ENCODE peak calls at places on chromosomes 11 and 22, in five cellular contexts. One of them, this sample, is unnamed.
A peak's percentile ranks its signal among the peaks of the same experiment; 100 is the strongest.

GRCh38 chr11:123434262-123434661 is 4.2 kb downstream of the GRAMD1B start:
- DNase-seq in frontal cortex: no peak
- DNase-seq in CD4-positive, alpha-beta T cell: no peak
- DNase-seq in hippocampal formation: no peak
- DNase-seq in AG09319: no peak
- DNase-seq in this sample: no peak

GRCh38 chr11:69539416-69540117 is 58.1 kb downstream of the LINC01488 start:
- DNase-seq in frontal cortex: peak; percentile 42
- DNase-seq in CD4-positive, alpha-beta T cell: no peak
- DNase-seq in hippocampal formation: peak; percentile 58
- DNase-seq in AG09319: no peak
- DNase-seq in this sample: no peak

GRCh38 chr11:6757373-6757967 is 14.3 kb downstream of the OR2AG2 start:
- DNase-seq in frontal cortex: peak; percentile 37
- DNase-seq in CD4-positive, alpha-beta T cell: peak; percentile 55
- DNase-seq in hippocampal formation: peak; percentile 41
- DNase-seq in AG09319: no peak
- DNase-seq in this sample: peak; percentile 29

GRCh38 chr22:21984793-21985192 is 2.2 kb upstream of the TOP3B start:
- DNase-seq in frontal cortex: no peak
- DNase-seq in CD4-positive, alpha-beta T cell: no peak
- DNase-seq in hippocampal formation: no peak
- DNase-seq in AG09319: no peak
- DNase-seq in this sample: no peak

GRCh38 chr11:96311120-96311568 is 31.9 kb downstream of the MAML2 start:
- DNase-seq in frontal cortex: no peak
- DNase-seq in CD4-positive, alpha-beta T cell: no peak
- DNase-seq in hippocampal formation: no peak
- DNase-seq in AG09319: peak; percentile 32
- DNase-seq in this sample: peak; percentile 53

GRCh38 chr22:47659467-47660302 is 897.2 kb downstream of the TBC1D22A start:
- DNase-seq in frontal cortex: no peak
- DNase-seq in CD4-positive, alpha-beta T cell: no peak
- DNase-seq in hippocampal formation: no peak
- DNase-seq in AG09319: no peak
- DNase-seq in this sample: no peak

GRCh38 chr22:27286711-27287110 is 514.8 kb downstream of the MN1 start:
- DNase-seq in frontal cortex: no peak
- DNase-seq in CD4-positive, alpha-beta T cell: no peak
- DNase-seq in hippocampal formation: no peak
- DNase-seq in AG09319: no peak
- DNase-seq in this sample: no peak

GRCh38 chr11:111976119-111976518 is 39.0 kb downstream of the DIXDC1 start:
- DNase-seq in frontal cortex: no peak
- DNase-seq in CD4-positive, alpha-beta T cell: no peak
- DNase-seq in hippocampal formation: no peak
- DNase-seq in AG09319: no peak
- DNase-seq in this sample: no peak

GRCh38 chr11:2368178-2368850 is 8.8 kb upstream of the CD81 start:
- DNase-seq in frontal cortex: no peak
- DNase-seq in CD4-positive, alpha-beta T cell: no peak
- DNase-seq in hippocampal formation: no peak
- DNase-seq in AG09319: no peak
- DNase-seq in this sample: no peak

GRCh38 chr11:43989162-43989961 is 46.9 kb downstream of the C11orf96 start:
- DNase-seq in frontal cortex: no peak
- DNase-seq in CD4-positive, alpha-beta T cell: no peak
- DNase-seq in hippocampal formation: no peak
- DNase-seq in AG09319: no peak
- DNase-seq in this sample: no peak

GRCh38 chr11:623349-623869 is 1.3 kb downstream of the CDHR5 start:
- DNase-seq in frontal cortex: no peak
- DNase-seq in CD4-positive, alpha-beta T cell: no peak
- DNase-seq in hippocampal formation: no peak
- DNase-seq in AG09319: no peak
- DNase-seq in this sample: no peak

GRCh38 chr11:78085972-78086371 is 6.3 kb upstream of the NDUFC2 start:
- DNase-seq in frontal cortex: no peak
- DNase-seq in CD4-positive, alpha-beta T cell: no peak
- DNase-seq in hippocampal formation: no peak
- DNase-seq in AG09319: no peak
- DNase-seq in this sample: no peak

GRCh38 chr11:29005401-29005980 is 897.3 kb downstream of the METTL15 start:
- DNase-seq in frontal cortex: no peak
- DNase-seq in CD4-positive, alpha-beta T cell: no peak
- DNase-seq in hippocampal formation: no peak
- DNase-seq in AG09319: no peak
- DNase-seq in this sample: no peak